ENCODE peak calls at places on chromosomes 12 and 14, in nine cellular contexts. One of them, this sample, is unnamed.

GRCh38 chr14:37813746-37814145 is 218.3 kb downstream of the TTC6 start:
- DNase-seq in AG04450: no peak
- DNase-seq in ovary: no peak
- DNase-seq in GM03348: no peak
- DNase-seq in C1 segment of cervical spinal cord: no peak
- DNase-seq in amniotic stem cell: no peak
- DNase-seq in kidney: no peak
- DNase-seq in AG09309: no peak
- DNase-seq in GM13976: no peak
- DNase-seq in this sample: peak; percentile 63

GRCh38 chr14:91405241-91405721 is 12.3 kb downstream of the CCDC88C start:
- DNase-seq in AG04450: no peak
- DNase-seq in ovary: no peak
- DNase-seq in GM03348: no peak
- DNase-seq in C1 segment of cervical spinal cord: no peak
- DNase-seq in amniotic stem cell: no peak
- DNase-seq in kidney: no peak
- DNase-seq in AG09309: no peak
- DNase-seq in GM13976: no peak
- DNase-seq in this sample: no peak

GRCh38 chr14:62691613-62692489 is 353.4 kb downstream of the KCNH5 start:
- DNase-seq in AG04450: peak; percentile 88
- DNase-seq in ovary: no peak
- DNase-seq in GM03348: peak; percentile 50
- DNase-seq in C1 segment of cervical spinal cord: no peak
- DNase-seq in amniotic stem cell: peak; percentile 91
- DNase-seq in kidney: no peak
- DNase-seq in AG09309: peak; percentile 25
- DNase-seq in GM13976: no peak
- DNase-seq in this sample: peak; percentile 91

GRCh38 chr14:104977681-104978647 is at the start of gene AHNAK2:
- DNase-seq in AG04450: peak; percentile 20
- DNase-seq in ovary: no peak
- DNase-seq in GM03348: peak; percentile 93
- DNase-seq in C1 segment of cervical spinal cord: no peak
- DNase-seq in amniotic stem cell: no peak
- DNase-seq in kidney: peak; percentile 92
- DNase-seq in AG09309: no peak
- DNase-seq in GM13976: peak; percentile 76
- DNase-seq in this sample: peak; percentile 68

GRCh38 chr12:111074965-111075364 is 154.6 kb upstream of the MYL2 start:
- DNase-seq in AG04450: no peak
- DNase-seq in ovary: no peak
- DNase-seq in GM03348: no peak
- DNase-seq in C1 segment of cervical spinal cord: no peak
- DNase-seq in amniotic stem cell: no peak
- DNase-seq in kidney: no peak
- DNase-seq in AG09309: no peak
- DNase-seq in GM13976: no peak
- DNase-seq in this sample: no peak

GRCh38 chr12:110079477-110080400 is 31.4 kb upstream of the C12orf76 start:
- DNase-seq in AG04450: no peak
- DNase-seq in ovary: no peak
- DNase-seq in GM03348: no peak
- DNase-seq in C1 segment of cervical spinal cord: peak; percentile 83
- DNase-seq in amniotic stem cell: no peak
- DNase-seq in kidney: peak; percentile 77
- DNase-seq in AG09309: no peak
- DNase-seq in GM13976: peak; percentile 79
- DNase-seq in this sample: peak; percentile 83

GRCh38 chr12:80282761-80283160 is 161.3 kb upstream of the PTPRQ start:
- DNase-seq in AG04450: no peak
- DNase-seq in ovary: no peak
- DNase-seq in GM03348: no peak
- DNase-seq in C1 segment of cervical spinal cord: no peak
- DNase-seq in amniotic stem cell: no peak
- DNase-seq in kidney: no peak
- DNase-seq in AG09309: peak; percentile 14
- DNase-seq in GM13976: no peak
- DNase-seq in this sample: peak; percentile 71

GRCh38 chr12:85627584-85627983 is 208.6 kb downstream of the RASSF9 start:
- DNase-seq in AG04450: peak; percentile 33
- DNase-seq in ovary: no peak
- DNase-seq in GM03348: no peak
- DNase-seq in C1 segment of cervical spinal cord: no peak
- DNase-seq in amniotic stem cell: peak; percentile 3
- DNase-seq in kidney: no peak
- DNase-seq in AG09309: peak; percentile 78
- DNase-seq in GM13976: no peak
- DNase-seq in this sample: peak; percentile 86

GRCh38 chr14:56703947-56704346 is 106.3 kb downstream of the OTX2 start:
- DNase-seq in AG04450: no peak
- DNase-seq in ovary: no peak
- DNase-seq in GM03348: no peak
- DNase-seq in C1 segment of cervical spinal cord: no peak
- DNase-seq in amniotic stem cell: no peak
- DNase-seq in kidney: no peak
- DNase-seq in AG09309: no peak
- DNase-seq in GM13976: no peak
- DNase-seq in this sample: no peak

GRCh38 chr12:128982933-128983332 is 129.7 kb downstream of the GLT1D1 start:
- DNase-seq in AG04450: no peak
- DNase-seq in ovary: no peak
- DNase-seq in GM03348: no peak
- DNase-seq in C1 segment of cervical spinal cord: no peak
- DNase-seq in amniotic stem cell: no peak
- DNase-seq in kidney: no peak
- DNase-seq in AG09309: no peak
- DNase-seq in GM13976: no peak
- DNase-seq in this sample: no peak

GRCh38 chr14:68574906-68575305 is 218.0 kb downstream of the ZFP36L1 start:
- DNase-seq in AG04450: no peak
- DNase-seq in ovary: no peak
- DNase-seq in GM03348: peak; percentile 47
- DNase-seq in C1 segment of cervical spinal cord: no peak
- DNase-seq in amniotic stem cell: no peak
- DNase-seq in kidney: no peak
- DNase-seq in AG09309: no peak
- DNase-seq in GM13976: no peak
- DNase-seq in this sample: peak; percentile 71

GRCh38 chr12:113422030-113422900 is at the start of gene SDSL:
- DNase-seq in AG04450: peak; percentile 65
- DNase-seq in ovary: peak; percentile 70
- DNase-seq in GM03348: peak; percentile 87
- DNase-seq in C1 segment of cervical spinal cord: peak; percentile 61
- DNase-seq in amniotic stem cell: peak; percentile 55
- DNase-seq in kidney: peak; percentile 89
- DNase-seq in AG09309: peak; percentile 57
- DNase-seq in GM13976: peak; percentile 67
- DNase-seq in this sample: peak; percentile 73

GRCh38 chr12:105235299-105235746 is 651 bp downstream of the APPL2 start:
- DNase-seq in AG04450: no peak
- DNase-seq in ovary: no peak
- DNase-seq in GM03348: no peak
- DNase-seq in C1 segment of cervical spinal cord: no peak
- DNase-seq in amniotic stem cell: no peak
- DNase-seq in kidney: no peak
- DNase-seq in AG09309: no peak
- DNase-seq in GM13976: no peak
- DNase-seq in this sample: no peak

GRCh38 chr12:10331642-10332239 is 24.1 kb downstream of the KLRD1 start:
- DNase-seq in AG04450: peak; percentile 16
- DNase-seq in ovary: no peak
- DNase-seq in GM03348: peak; percentile 75
- DNase-seq in C1 segment of cervical spinal cord: no peak
- DNase-seq in amniotic stem cell: peak; percentile 44
- DNase-seq in kidney: no peak
- DNase-seq in AG09309: peak; percentile 31
- DNase-seq in GM13976: peak; percentile 54
- DNase-seq in this sample: peak; percentile 85

GRCh38 chr14:52069617-52070431 is 965 bp upstream of the NID2 start:
- DNase-seq in AG04450: no peak
- DNase-seq in ovary: peak; percentile 51
- DNase-seq in GM03348: no peak
- DNase-seq in C1 segment of cervical spinal cord: no peak
- DNase-seq in amniotic stem cell: no peak
- DNase-seq in kidney: no peak
- DNase-seq in AG09309: no peak
- DNase-seq in GM13976: peak; percentile 38
- DNase-seq in this sample: peak; percentile 87

This sample was measured in choroid plexus epithelial cell.